ENCODE peak calls at places on chromosome 20, in six cellular contexts. T is tibial artery, B is HTR-8/SVneo, V is upper lobe of right lung, G is NAMALWA, W is fibroblast of mammary gland. Z is an unnamed sample.

GRCh38 chr20:31922181-31922580 is 29.7 kb downstream of the PDRG1 start:
- DNase-seq in W (no peak), V (no peak), B (no peak), T (peak; percentile 5), G (no peak), Z (no peak)

GRCh38 chr20:50434653-50435396 is 75.4 kb upstream of the PTPN1 start:
- DNase-seq in W (peak; percentile 94), B (peak; percentile 67), T (peak; percentile 60), G (no peak), V (no peak), Z (no peak)

GRCh38 chr20:59939879-59940128 is 301 bp downstream of the PPP1R3D start:
- DNase-seq in B (peak; percentile 34), W (no peak), V (peak; percentile 81), T (no peak), G (no peak), Z (no peak)

GRCh38 chr20:43938932-43939761 is 24.5 kb downstream of the TOX2 start:
- DNase-seq in T (peak; percentile 78), V (peak; percentile 77), G (no peak), B (peak; percentile 93), W (peak; percentile 100), Z (peak; percentile 99)

GRCh38 chr20:58233881-58234528 is 5.6 kb upstream of the ANKRD60 start:
- DNase-seq in T (no peak), G (peak; percentile 55), V (no peak), W (no peak), B (peak; percentile 76), Z (no peak)

GRCh38 chr20:1001981-1002681 is at the start of gene RSPO4:
- DNase-seq in W (no peak), B (peak; percentile 40), T (peak; percentile 62), V (peak; percentile 60), G (no peak), Z (no peak)

GRCh38 chr20:47795214-47795667 is 10.0 kb upstream of the SULF2 start:
- DNase-seq in G (no peak), V (no peak), T (peak; percentile 89), B (no peak), W (no peak), Z (peak; percentile 35)

GRCh38 chr20:51311636-51312479 is 230.7 kb downstream of the NFATC2 start:
- DNase-seq in V (no peak), T (no peak), G (no peak), W (no peak), B (no peak), Z (no peak)

GRCh38 chr20:60115452-60115851 is 157.2 kb downstream of the CDH26 start:
- DNase-seq in V (no peak), T (no peak), G (no peak), B (no peak), W (no peak), Z (no peak)

GRCh38 chr20:63739129-63740069 is at the start of gene SLC2A4RG:
- DNase-seq in T (peak; percentile 90), G (peak; percentile 58), V (peak; percentile 92), B (peak; percentile 99), W (peak; percentile 57), Z (no peak)

GRCh38 chr20:52268184-52268583 is 76.6 kb upstream of the ZFP64 start:
- DNase-seq in G (no peak), T (no peak), W (peak; percentile 26), V (no peak), B (no peak), Z (no peak)

GRCh38 chr20:50027611-50028105 is 44.9 kb downstream of the SNAI1 start:
- DNase-seq in T (peak; percentile 94), V (peak; percentile 71), W (peak; percentile 91), G (no peak), B (peak; percentile 100), Z (peak; percentile 69)

GRCh38 chr20:56995157-56995556 is 271.3 kb downstream of the BMP7 start:
- DNase-seq in B (no peak), G (no peak), V (no peak), T (no peak), W (no peak), Z (no peak)

GRCh38 chr20:1330075-1330830 is 1.3 kb upstream of the SDCBP2 start:
- DNase-seq in T (peak; percentile 78), W (peak; percentile 91), V (no peak), B (no peak), G (peak; percentile 26), Z (peak; percentile 56)

GRCh38 chr20:34978092-34978744 is 22.6 kb downstream of the MYH7B start:
- DNase-seq in W (no peak), V (no peak), G (no peak), B (no peak), T (no peak), Z (no peak)

GRCh38 chr20:50589548-50590347 is 79.6 kb downstream of the PTPN1 start:
- DNase-seq in T (no peak), V (no peak), B (no peak), G (no peak), W (no peak), Z (no peak)

GRCh38 chr20:2559641-2560040 is 23.3 kb downstream of the TMC2 start:
- DNase-seq in V (no peak), T (no peak), G (no peak), W (no peak), B (no peak), Z (no peak)

GRCh38 chr20:13455713-13456112 is 183.0 kb downstream of the TASP1 start:
- DNase-seq in W (peak; percentile 34), B (no peak), G (no peak), T (no peak), V (no peak), Z (no peak)

GRCh38 chr20:4383966-4384365 is 337.7 kb upstream of the PRND start:
- DNase-seq in G (no peak), V (no peak), B (no peak), T (no peak), W (peak; percentile 80), Z (no peak)

GRCh38 chr20:35129647-35130069 is 17.5 kb downstream of the EDEM2 start:
- DNase-seq in W (peak; percentile 51), G (no peak), B (no peak), T (no peak), V (no peak), Z (no peak)

GRCh38 chr20:43840382-43841070 is 74.1 kb upstream of the TOX2 start:
- DNase-seq in T (no peak), B (peak; percentile 73), G (peak; percentile 72), W (peak; percentile 40), V (no peak), Z (no peak)

GRCh38 chr20:23564927-23565326 is 3.4 kb downstream of the CST9L start:
- DNase-seq in G (no peak), T (no peak), V (no peak), B (no peak), W (no peak), Z (no peak)

GRCh38 chr20:43237651-43238050 is 47.9 kb upstream of the PTPRT start:
- DNase-seq in V (no peak), G (no peak), T (no peak), B (no peak), W (no peak), Z (no peak)

GRCh38 chr20:12262747-12263146 is 345.1 kb downstream of the BTBD3 start:
- DNase-seq in G (no peak), B (no peak), V (no peak), T (no peak), W (no peak), Z (no peak)

GRCh38 chr20:42442728-42443127 is 747.0 kb downstream of the PTPRT start:
- DNase-seq in T (no peak), B (no peak), W (no peak), V (no peak), G (no peak), Z (no peak)

GRCh38 chr20:58479666-58480454 is 35.3 kb downstream of the APCDD1L start:
- DNase-seq in B (no peak), V (no peak), W (no peak), G (no peak), T (no peak), Z (no peak)

GRCh38 chr20:63767456-63767855 is 27.9 kb downstream of the SLC2A4RG start:
- DNase-seq in B (no peak), G (no peak), V (no peak), T (no peak), W (no peak), Z (no peak)

GRCh38 chr20:59747671-59748515 is 143.6 kb downstream of the PHACTR3 start:
- DNase-seq in G (no peak), B (no peak), W (no peak), T (no peak), V (no peak), Z (no peak)

GRCh38 chr20:36792422-36792821 is 18.9 kb upstream of the DSN1 start:
- DNase-seq in B (peak; percentile 92), T (peak; percentile 80), V (no peak), W (peak; percentile 58), G (peak; percentile 85), Z (peak; percentile 92)

GRCh38 chr20:56463428-56463827 is 5.0 kb upstream of the RTF2 start:
- DNase-seq in B (no peak), V (no peak), G (no peak), W (no peak), T (no peak), Z (no peak)